ENCODE peak calls at places on chromosome 10, in six cellular contexts. P, Q, U, R, W and A are unnamed samples.

GRCh38 chr10:43942096-43942885 is 293.6 kb upstream of the ZNF32 start:
- DNase-seq in P (no peak), Q (no peak), U (no peak), R (no peak), W (peak), A (no peak)

GRCh38 chr10:104199567-104199966 is 32.6 kb downstream of the CFAP43 start:
- DNase-seq in P (no peak), Q (no peak), U (no peak), R (no peak), W (no peak), A (no peak)

GRCh38 chr10:58775960-58776574 is 263.4 kb downstream of the BICC1 start:
- DNase-seq in P (no peak), Q (peak), U (no peak), R (no peak), W (peak), A (no peak)

GRCh38 chr10:78657622-78658165 is 411.1 kb upstream of the ZMIZ1 start:
- DNase-seq in P (peak), Q (peak), U (peak), R (no peak), W (peak), A (peak)

GRCh38 chr10:117476281-117476680 is 66.3 kb upstream of the EMX2 start:
- DNase-seq in P (no peak), Q (no peak), U (no peak), R (no peak), W (no peak), A (no peak)

GRCh38 chr10:127976701-127977367 is 69.9 kb downstream of the PTPRE start:
- DNase-seq in P (no peak), Q (no peak), U (no peak), R (no peak), W (no peak), A (no peak)

GRCh38 chr10:7389346-7389745 is 21.5 kb downstream of the SFMBT2 start:
- DNase-seq in P (no peak), Q (no peak), U (no peak), R (no peak), W (no peak), A (no peak)

GRCh38 chr10:130924138-130924819 is 387.2 kb downstream of the TCERG1L start:
- DNase-seq in P (no peak), Q (no peak), U (peak), R (no peak), W (no peak), A (peak)

GRCh38 chr10:132452216-132452650 is 55.2 kb downstream of the PWWP2B start:
- DNase-seq in P (no peak), Q (no peak), U (no peak), R (no peak), W (no peak), A (no peak)

GRCh38 chr10:129921801-129922597 is 42.1 kb downstream of the EBF3 start:
- DNase-seq in P (peak), Q (no peak), U (no peak), R (no peak), W (no peak), A (no peak)

GRCh38 chr10:60281331-60281730 is 108.3 kb downstream of the ANK3 start:
- DNase-seq in P (no peak), Q (peak), U (no peak), R (no peak), W (peak), A (no peak)

GRCh38 chr10:48306265-48306869 is at the start of gene MAPK8:
- DNase-seq in P (peak), Q (peak), U (peak), R (no peak), W (peak), A (peak)

GRCh38 chr10:117160567-117160966 is 22.5 kb upstream of the VAX1 start:
- DNase-seq in P (no peak), Q (no peak), U (no peak), R (no peak), W (no peak), A (no peak)

GRCh38 chr10:132115736-132116135 is 50.0 kb downstream of the JAKMIP3 start:
- DNase-seq in P (peak), Q (no peak), U (no peak), R (no peak), W (peak), A (no peak)

GRCh38 chr10:62024026-62024701 is 122.7 kb downstream of the ARID5B start:
- DNase-seq in P (no peak), Q (no peak), U (no peak), R (no peak), W (no peak), A (no peak)

GRCh38 chr10:44829426-44829825 is 81.7 kb upstream of the TMEM72 start:
- DNase-seq in P (no peak), Q (no peak), U (no peak), R (no peak), W (no peak), A (no peak)

GRCh38 chr10:68082815-68083395 is 7.8 kb upstream of the HERC4 start:
- DNase-seq in P (no peak), Q (peak), U (no peak), R (no peak), W (peak), A (no peak)

GRCh38 chr10:29519670-29520069 is 115.1 kb downstream of the SVIL start:
- DNase-seq in P (no peak), Q (no peak), U (no peak), R (no peak), W (no peak), A (no peak)

GRCh38 chr10:88999629-89000028 is 9.0 kb downstream of the FAS start:
- DNase-seq in P (no peak), Q (peak), U (no peak), R (no peak), W (peak), A (no peak)

GRCh38 chr10:89001428-89002072 is 11.0 kb downstream of the FAS start:
- DNase-seq in P (no peak), Q (peak), U (no peak), R (no peak), W (peak), A (no peak)

GRCh38 chr10:89003344-89003743 is 12.7 kb downstream of the FAS start:
- DNase-seq in P (no peak), Q (no peak), U (no peak), R (no peak), W (no peak), A (no peak)

GRCh38 chr10:89001024-89001423 is 10.4 kb downstream of the FAS start:
- DNase-seq in P (no peak), Q (no peak), U (no peak), R (no peak), W (no peak), A (no peak)

GRCh38 chr10:89002234-89002978 is 11.8 kb downstream of the FAS start:
- DNase-seq in P (no peak), Q (no peak), U (no peak), R (no peak), W (no peak), A (no peak)
- H3K27ac ChIP-seq in P (peak), Q (peak), U (no peak), R (no peak), W (no peak), A (no peak)

DNA sequence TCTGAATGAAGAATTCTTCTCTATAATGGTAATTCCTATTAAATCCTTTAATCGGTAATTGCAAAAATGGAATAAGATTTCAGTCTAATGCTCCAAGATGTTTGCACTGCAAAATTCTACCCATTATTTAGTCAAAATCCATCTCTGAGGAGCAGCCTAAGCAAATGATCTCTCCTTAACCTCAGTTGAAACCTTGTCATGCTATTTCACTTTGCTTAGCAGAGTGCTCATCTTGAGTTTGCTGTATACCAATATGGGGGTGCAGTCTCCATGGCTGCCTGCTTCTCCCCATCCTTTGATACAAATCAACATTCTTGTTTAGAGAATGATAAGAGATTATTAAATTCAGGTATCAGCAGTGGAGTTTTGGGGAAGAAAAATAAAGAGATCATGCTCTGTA is 982.0 kb downstream of the NRG3 start:
- DNase-seq in P (no peak), Q (no peak), U (no peak), R (no peak), W (no peak), A (no peak)
- H3K27ac ChIP-seq in P (no peak), Q (no peak), U (no peak), R (no peak), W (no peak), A (no peak)

GRCh38 chr10:26503911-26504310 is 65.8 kb downstream of the APBB1IP start:
- DNase-seq in P (no peak), Q (no peak), U (no peak), R (no peak), W (no peak), A (no peak)
- H3K27ac ChIP-seq in P (no peak), Q (no peak), U (no peak), R (no peak), W (no peak), A (no peak)

GRCh38 chr10:124367414-124367813 is 51.3 kb downstream of the OAT start:
- DNase-seq in P (no peak), Q (no peak), U (no peak), R (no peak), W (no peak), A (no peak)
- H3K27ac ChIP-seq in P (no peak), Q (no peak), U (no peak), R (no peak), W (no peak), A (no peak)

DNA sequence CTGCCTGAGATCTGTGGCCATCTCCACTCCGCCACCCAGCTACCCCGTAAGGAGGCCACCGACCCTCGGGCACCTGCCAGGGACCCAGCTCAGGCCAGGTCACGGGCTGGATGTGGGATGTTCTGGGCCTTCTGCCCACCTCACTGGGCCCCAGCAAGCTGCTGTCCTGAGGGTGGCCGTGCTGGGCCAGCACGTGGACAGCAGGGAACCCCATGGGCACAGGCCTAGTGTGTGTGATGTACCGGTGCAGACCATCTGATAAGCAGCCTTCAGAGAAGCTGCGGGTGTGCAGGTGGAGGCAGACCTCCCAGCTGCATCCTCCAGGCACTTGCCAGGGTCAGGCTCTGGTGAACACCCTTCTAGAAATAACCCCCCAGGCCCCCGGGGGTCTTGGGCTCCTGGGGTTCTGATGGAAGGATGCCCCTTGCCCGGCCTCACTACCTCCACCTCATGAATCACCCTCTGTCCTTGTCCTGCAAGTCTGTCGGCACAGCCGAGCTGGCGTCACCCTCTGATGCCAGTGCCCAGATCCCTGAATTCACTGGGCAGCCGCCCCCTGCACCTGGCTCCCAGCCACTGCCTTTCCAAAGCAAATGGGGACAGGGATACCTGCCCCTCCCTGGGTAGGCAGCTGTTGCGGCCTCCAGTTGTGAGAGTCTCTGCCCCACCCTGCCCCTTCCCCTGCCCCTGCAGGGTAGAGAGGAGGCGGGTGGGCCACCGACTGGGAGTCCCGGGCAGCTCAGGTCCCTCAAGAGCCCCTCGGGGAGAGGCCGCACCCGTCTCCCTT is 139.8 kb downstream of the FAM53B start:
- DNase-seq in P (no peak), Q (no peak), U (no peak), R (no peak), W (no peak), A (peak)
- H3K27ac ChIP-seq in P (peak), Q (no peak), U (no peak), R (no peak), W (no peak), A (peak)

DNA sequence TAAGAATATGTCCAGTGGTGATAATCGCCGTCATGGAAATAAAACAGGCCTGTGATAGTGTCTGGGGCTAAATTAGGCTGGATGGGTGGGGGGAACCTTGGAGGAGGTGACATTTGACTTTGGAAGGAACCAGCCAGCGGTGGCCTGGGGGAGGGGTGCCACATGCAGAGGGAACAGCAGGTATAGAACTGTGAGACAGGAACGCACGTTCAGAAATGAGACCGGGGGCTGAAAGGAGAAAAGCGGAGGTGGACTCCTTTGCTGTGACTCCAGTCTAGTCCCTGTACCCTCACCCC is 2.6 kb upstream of the CYP26A1 start:
- DNase-seq in P (no peak), Q (no peak), U (no peak), R (no peak), W (no peak), A (no peak)
- H3K27ac ChIP-seq in P (no peak), Q (no peak), U (no peak), R (no peak), W (no peak), A (no peak)

GRCh38 chr10:102322914-102323313 is 72.6 kb upstream of the NFKB2 start:
- DNase-seq in P (no peak), Q (no peak), U (no peak), R (no peak), W (no peak), A (no peak)
- H3K27ac ChIP-seq in P (no peak), Q (no peak), U (no peak), R (no peak), W (no peak), A (no peak)

GRCh38 chr10:37754538-37755323 is 102.7 kb downstream of the ZNF248 start:
- DNase-seq in P (no peak), Q (no peak), U (peak), R (no peak), W (no peak), A (no peak)

GRCh38 chr10:37747081-37747480 is 110.3 kb downstream of the ZNF248 start:
- DNase-seq in P (no peak), Q (no peak), U (no peak), R (no peak), W (no peak), A (no peak)

GRCh38 chr10:37748170-37748569 is 109.2 kb downstream of the ZNF248 start:
- DNase-seq in P (no peak), Q (no peak), U (no peak), R (no peak), W (no peak), A (no peak)

GRCh38 chr10:37758074-37758473 is 99.3 kb downstream of the ZNF248 start:
- DNase-seq in P (no peak), Q (no peak), U (no peak), R (no peak), W (no peak), A (no peak)

DNA sequence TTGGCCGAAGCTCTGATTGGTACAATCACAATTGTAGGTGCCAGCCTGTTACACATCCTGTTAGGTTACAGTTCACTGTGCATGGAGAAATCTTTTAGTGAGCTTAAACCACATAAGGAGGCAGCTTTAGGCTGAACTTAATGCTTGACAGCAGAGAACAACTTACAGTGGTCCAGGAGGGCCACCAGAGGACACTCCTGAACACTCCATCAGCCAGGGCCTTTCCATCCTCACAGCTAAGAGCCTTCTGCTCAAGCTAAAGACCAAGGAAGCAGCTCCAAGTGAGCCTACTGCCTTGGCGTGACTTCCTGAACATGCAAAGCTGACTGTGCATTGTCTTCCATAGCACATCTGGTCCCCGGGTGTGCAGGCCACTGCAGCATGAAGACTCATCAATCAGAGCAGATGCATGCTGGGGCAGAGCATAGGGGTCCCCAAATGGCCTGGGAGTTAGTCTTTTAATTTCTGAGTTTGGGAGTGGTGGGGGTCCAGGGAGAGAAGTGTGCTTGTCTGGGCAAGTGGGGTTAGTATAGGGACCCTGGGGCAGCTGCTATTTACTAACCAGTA is 105.0 kb downstream of the ZNF248 start:
- DNase-seq in P (no peak), Q (no peak), U (no peak), R (no peak), W (no peak), A (no peak)
- H3K27ac ChIP-seq in P (no peak), Q (no peak), U (no peak), R (no peak), W (no peak), A (no peak)

DNA sequence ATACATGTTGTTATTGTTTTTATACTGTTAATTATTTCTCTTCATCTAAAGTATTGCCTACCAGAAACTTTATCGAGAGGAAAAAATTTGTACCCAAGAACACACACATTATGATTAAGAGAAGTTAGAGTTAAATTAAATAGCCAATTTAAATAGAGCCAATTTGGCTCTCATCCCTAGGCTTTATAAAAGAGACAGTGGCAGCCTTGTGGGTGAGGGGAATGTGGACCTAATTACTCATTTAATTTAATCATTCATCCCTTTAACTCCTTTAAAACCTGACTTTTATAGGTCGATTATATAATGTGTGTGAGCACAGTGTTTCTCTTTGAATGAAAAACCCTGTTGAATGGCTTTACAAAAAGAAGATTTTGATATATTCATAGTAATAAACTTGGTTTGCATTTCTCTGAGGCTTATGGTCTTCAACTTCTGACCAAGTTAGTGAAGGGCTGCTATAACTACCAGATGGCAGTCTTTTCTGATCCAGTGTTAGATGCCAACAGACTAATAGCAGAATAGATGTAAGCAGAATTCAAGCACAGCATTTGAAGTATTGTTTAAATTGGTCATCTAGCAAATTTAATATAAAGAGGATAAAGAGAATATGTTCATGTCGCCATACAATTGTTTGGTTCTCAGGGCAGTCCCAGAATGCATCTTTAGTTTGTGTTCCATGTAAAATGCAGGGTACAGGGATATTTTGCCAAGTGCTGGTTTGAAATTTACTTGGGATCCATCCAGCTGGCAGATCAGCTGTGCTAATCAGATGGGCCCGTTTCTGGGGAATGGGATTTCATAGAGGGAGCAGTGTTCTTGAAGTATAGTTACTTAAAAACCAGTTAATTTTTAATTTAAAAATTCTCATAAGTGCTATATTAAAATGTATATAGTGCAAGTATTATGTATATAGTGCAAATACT is 25.3 kb downstream of the ADD3 start:
- DNase-seq in P (no peak), Q (peak), U (peak), R (no peak), W (peak), A (no peak)
- H3K27ac ChIP-seq in P (no peak), Q (no peak), U (no peak), R (no peak), W (peak), A (no peak)